ENCODE peak calls at places on chromosome 1, in four cellular contexts. One of them, this sample, is unnamed.

GRCh38 chr1:85839459-85839858 is 131.2 kb upstream of the ZNHIT6 start:
- DNase-seq in H1: no peak
- DNase-seq in HepG2: no peak
- DNase-seq in GM12878: no peak
- DNase-seq in this sample: no peak

GRCh38 chr1:31705080-31705866 is 1.5 kb upstream of the COL16A1 start:
- DNase-seq in H1: no peak
- DNase-seq in GM12878: no peak
- DNase-seq in HepG2: peak
- DNase-seq in this sample: peak

GRCh38 chr1:78839704-78840277 is 166.7 kb downstream of the ADGRL4 start:
- DNase-seq in HepG2: peak
- DNase-seq in H1: no peak
- DNase-seq in GM12878: no peak
- DNase-seq in this sample: peak

GRCh38 chr1:209490013-209490412 is 93.5 kb upstream of the CAMK1G start:
- DNase-seq in H1: no peak
- DNase-seq in HepG2: no peak
- DNase-seq in GM12878: no peak
- DNase-seq in this sample: no peak

GRCh38 chr1:218499021-218499691 is 154.0 kb downstream of the TGFB2 start:
- DNase-seq in GM12878: no peak
- DNase-seq in HepG2: no peak
- DNase-seq in H1: no peak
- DNase-seq in this sample: no peak

GRCh38 chr1:109425902-109426277 is 358 bp downstream of the PSMA5 start:
- DNase-seq in HepG2: peak
- DNase-seq in H1: no peak
- DNase-seq in GM12878: no peak
- DNase-seq in this sample: no peak

GRCh38 chr1:184696403-184696802 is 58.3 kb downstream of the EDEM3 start:
- DNase-seq in GM12878: no peak
- DNase-seq in HepG2: no peak
- DNase-seq in H1: no peak
- DNase-seq in this sample: no peak

GRCh38 chr1:153951801-153952200 is 5.3 kb upstream of the DENND4B start:
- DNase-seq in GM12878: no peak
- DNase-seq in HepG2: no peak
- DNase-seq in H1: no peak
- DNase-seq in this sample: no peak

GRCh38 chr1:158961178-158961577 is 29.8 kb downstream of the PYHIN1 start:
- DNase-seq in GM12878: no peak
- DNase-seq in HepG2: no peak
- DNase-seq in H1: no peak
- DNase-seq in this sample: no peak

GRCh38 chr1:150650193-150650592 is 20.8 kb upstream of the ENSA start:
- DNase-seq in HepG2: no peak
- DNase-seq in GM12878: no peak
- DNase-seq in H1: no peak
- DNase-seq in this sample: no peak

GRCh38 chr1:55767171-55767570 is 552.0 kb upstream of the USP24 start:
- DNase-seq in HepG2: no peak
- DNase-seq in GM12878: no peak
- DNase-seq in H1: no peak
- DNase-seq in this sample: no peak
- H3K9ac ChIP-seq in HepG2: no peak
- H3K9ac ChIP-seq in GM12878: no peak
- H3K9ac ChIP-seq in H1: no peak
- H3K9ac ChIP-seq in this sample: no peak

GRCh38 chr1:197210426-197210825 is 57.6 kb upstream of the CRB1 start:
- DNase-seq in H1: no peak
- DNase-seq in HepG2: no peak
- DNase-seq in GM12878: no peak
- DNase-seq in this sample: no peak
- TF ChIP-seq CEBPB in H1: no peak
- TF ChIP-seq CEBPB in HepG2: no peak
- TF ChIP-seq CEBPB in GM12878: no peak
- TF ChIP-seq CEBPB in this sample: no peak

DNA sequence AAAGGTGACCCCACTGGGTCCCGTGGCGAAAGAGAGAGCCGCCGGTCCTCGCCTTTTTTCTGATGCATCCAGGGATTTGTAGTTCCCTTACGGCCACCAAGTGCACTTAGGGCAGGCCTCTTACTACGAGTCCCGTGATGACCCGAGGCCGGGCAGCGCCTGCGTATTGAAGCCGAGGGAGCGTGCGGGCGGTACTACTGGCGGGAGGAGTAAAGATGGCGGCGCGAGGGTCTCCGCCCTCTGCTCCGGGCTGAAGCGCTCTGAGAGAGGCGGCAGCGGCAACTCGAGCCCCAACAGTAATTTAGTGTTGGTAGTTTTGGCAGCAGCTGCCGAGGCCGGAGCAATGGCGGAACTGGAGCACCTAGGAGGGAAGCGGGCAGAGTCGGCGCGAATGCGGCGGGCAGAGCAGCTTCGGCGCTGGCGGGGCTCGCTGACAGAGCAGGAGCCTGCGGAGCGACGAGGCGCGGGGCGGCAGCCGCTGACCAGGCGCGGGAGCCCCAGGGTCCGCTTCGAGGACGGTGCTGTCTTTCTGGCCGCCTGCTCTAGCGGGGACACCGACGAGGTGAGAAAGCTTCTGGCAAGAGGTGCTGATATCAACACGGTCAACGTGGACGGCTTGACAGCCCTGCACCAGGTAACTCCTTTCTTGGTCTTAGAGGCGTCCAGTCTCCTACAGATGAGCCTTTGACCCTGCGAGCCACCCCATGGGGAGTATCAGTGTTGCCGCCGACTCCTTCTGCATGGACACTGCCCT is at the start of gene PPP1R12B:
- DNase-seq in HepG2: peak
- DNase-seq in H1: peak
- DNase-seq in GM12878: peak
- DNase-seq in this sample: peak
- TF ChIP-seq EP300 in HepG2: peak
- TF ChIP-seq EP300 in H1: no peak
- TF ChIP-seq EP300 in GM12878: no peak
- TF ChIP-seq EP300 in this sample: no peak

GRCh38 chr1:186722711-186723309 is 42.6 kb upstream of the PTGS2 start:
- DNase-seq in GM12878: no peak
- DNase-seq in H1: no peak
- DNase-seq in HepG2: peak
- DNase-seq in this sample: peak
- H3K9ac ChIP-seq in GM12878: no peak
- H3K9ac ChIP-seq in H1: no peak
- H3K9ac ChIP-seq in HepG2: no peak
- H3K9ac ChIP-seq in this sample: no peak

GRCh38 chr1:228289996-228290881 is 82.4 kb downstream of the OBSCN start:
- DNase-seq in GM12878: no peak
- DNase-seq in HepG2: no peak
- DNase-seq in H1: no peak
- DNase-seq in this sample: peak
- TF ChIP-seq CEBPB in GM12878: no peak
- TF ChIP-seq CEBPB in HepG2: no peak
- TF ChIP-seq CEBPB in H1: no peak
- TF ChIP-seq CEBPB in this sample: no peak